ENCODE peak calls at places on chromosomes 3 and 15, in nine cellular contexts. X is activated T-cell treated with anti-CD3 and anti-CD28 coated beads for 4 hours; E is epithelial cell of esophagus; J is NT2/D1; U is RCC 7860; F is adrenal gland; Q is stimulated activated naive CD8-positive, alpha-beta T cell treated with anti-CD3 and anti-CD28 coated beads, Interleukin-15, Interleukin-2, amounts not matched to agents 100 U/mL and 50 U/mL, for 24 hours; R is nephron progenitor cell; M is BE2C. Z is an unnamed sample.

GRCh38 chr3:147392083-147392916 is 14.0 kb downstream of the ZIC4 start:
- DNase-seq in F (no peak), R (peak; percentile 75), U (no peak), M (peak; percentile 54), X (no peak), J (no peak), Q (no peak), E (no peak), Z (peak; percentile 27)

GRCh38 chr3:146277953-146278631 is 27.2 kb upstream of the PLSCR4 start:
- DNase-seq in M (no peak), R (no peak), J (no peak), X (no peak), F (peak; percentile 25), U (no peak), E (peak; percentile 54), Q (no peak), Z (peak; percentile 96)

GRCh38 chr15:92934706-92935105 is 34.6 kb downstream of the CHD2 start:
- DNase-seq in U (no peak), X (no peak), F (no peak), E (no peak), J (no peak), R (no peak), Q (no peak), M (no peak), Z (no peak)

GRCh38 chr15:74185949-74186348 is 12.4 kb downstream of the ISLR start:
- DNase-seq in R (no peak), Q (no peak), X (no peak), F (no peak), M (no peak), U (peak; percentile 22), J (no peak), E (peak; percentile 72), Z (no peak)

GRCh38 chr3:50524751-50525150 is 21.3 kb upstream of the CACNA2D2 start:
- DNase-seq in E (no peak), J (no peak), F (no peak), U (no peak), Q (no peak), R (no peak), M (no peak), X (no peak), Z (no peak)

GRCh38 chr3:32405155-32405554 is 13.5 kb downstream of the CMTM7 start:
- DNase-seq in R (no peak), M (no peak), E (no peak), F (no peak), Q (no peak), U (no peak), X (no peak), J (no peak), Z (peak; percentile 25)

GRCh38 chr3:132911741-132912415 is 126.3 kb upstream of the TMEM108 start:
- DNase-seq in E (no peak), F (no peak), U (no peak), M (no peak), Q (no peak), X (no peak), J (no peak), R (no peak), Z (peak; percentile 78)

GRCh38 chr15:56042982-56043980 is 49.9 kb upstream of the NEDD4 start:
- DNase-seq in M (no peak), R (no peak), U (no peak), F (no peak), Q (peak; percentile 20), X (peak; percentile 3), E (no peak), J (no peak), Z (peak; percentile 19)

GRCh38 chr3:194148383-194148782 is 12.4 kb downstream of the HES1 start:
- DNase-seq in E (no peak), Q (no peak), R (no peak), U (no peak), F (peak; percentile 64), M (no peak), J (no peak), X (no peak), Z (peak; percentile 16)

GRCh38 chr3:181860243-181860642 is 148.5 kb downstream of the SOX2 start:
- DNase-seq in F (no peak), U (no peak), J (peak; percentile 44), X (no peak), Q (no peak), R (no peak), M (no peak), E (no peak), Z (no peak)

GRCh38 chr15:40340740-40341400 is at the start of gene CCDC9B:
- DNase-seq in R (peak; percentile 46), F (peak; percentile 93), J (no peak), U (peak; percentile 71), M (peak; percentile 94), E (peak; percentile 87), X (no peak), Q (no peak), Z (peak; percentile 76)

GRCh38 chr15:77354064-77354463 is 65.8 kb downstream of the PEAK1 start:
- DNase-seq in F (no peak), M (no peak), E (peak; percentile 80), X (no peak), J (no peak), R (no peak), Q (no peak), U (no peak), Z (peak; percentile 6)

GRCh38 chr15:101613130-101614000 is 38.8 kb downstream of the TM2D3 start:
- DNase-seq in U (no peak), X (no peak), Q (no peak), R (no peak), M (peak; percentile 93), E (peak; percentile 52), F (peak; percentile 40), J (no peak), Z (peak; percentile 35)

GRCh38 chr15:25899870-25900269 is 36.7 kb upstream of the ATP10A start:
- DNase-seq in J (no peak), R (no peak), F (no peak), X (no peak), M (no peak), Q (no peak), U (peak; percentile 32), E (peak; percentile 49), Z (peak; percentile 58)

GRCh38 chr15:29323557-29323956 is 53.9 kb upstream of the NSMCE3 start:
- DNase-seq in X (no peak), J (no peak), E (no peak), Q (no peak), M (no peak), R (no peak), F (no peak), U (no peak), Z (no peak)

GRCh38 chr3:64972793-64973192 is 285.0 kb upstream of the ADAMTS9 start:
- DNase-seq in R (no peak), X (no peak), U (peak; percentile 64), J (no peak), E (no peak), F (no peak), M (no peak), Q (no peak), Z (peak; percentile 43)

GRCh38 chr3:46812237-46812791 is 50.9 kb downstream of the MYL3 start:
- DNase-seq in U (no peak), R (peak; percentile 89), M (peak; percentile 68), J (peak; percentile 50), F (peak; percentile 56), Q (peak; percentile 83), E (peak; percentile 79), X (peak; percentile 57), Z (peak; percentile 50)

GRCh38 chr3:179258820-179259219 is 7.9 kb upstream of the KCNMB3 start:
- DNase-seq in E (no peak), J (no peak), M (no peak), Q (no peak), X (no peak), F (no peak), R (no peak), U (no peak), Z (no peak)

Z was measured in fibroblast of mammary gland.